ENCODE peak calls at places on chromosomes 12 and 14, in seven cellular contexts. Q is GM06990, Y is neuronal stem cell, P is cardiac muscle cell, I is psoas muscle, M is PC-3, J is stomach. D is an unnamed sample.

GRCh38 chr14:103879570-103880333 is 32.4 kb upstream of the PPP1R13B start:
- DNase-seq in I (peak), J (peak), Q (no peak), Y (no peak), M (peak), P (no peak), D (no peak)

GRCh38 chr12:69639400-69640016 is 28.8 kb upstream of the LRRC10 start:
- DNase-seq in Q (peak), J (peak), Y (peak), I (peak), M (peak), P (peak), D (peak)

GRCh38 chr12:89439946-89440345 is 84.7 kb downstream of the GALNT4 start:
- DNase-seq in P (no peak), J (no peak), Q (no peak), Y (no peak), M (peak), I (no peak), D (no peak)

GRCh38 chr12:71438670-71439361 is 782 bp upstream of the LGR5 start:
- DNase-seq in Q (no peak), M (peak), I (no peak), Y (no peak), J (no peak), P (peak), D (no peak)

GRCh38 chr12:74889563-74890236 is 319.9 kb downstream of the KCNC2 start:
- DNase-seq in Q (no peak), M (peak), I (no peak), P (no peak), Y (no peak), J (no peak), D (no peak)

GRCh38 chr14:75229923-75230792 is 48.5 kb upstream of the FOS start:
- DNase-seq in Y (no peak), J (peak), Q (peak), M (peak), P (no peak), I (no peak), D (peak)

GRCh38 chr14:49641697-49642129 is 6.7 kb upstream of the DNAAF2 start:
- DNase-seq in M (peak), J (peak), Y (no peak), P (no peak), I (no peak), Q (no peak), D (no peak)

GRCh38 chr12:76341436-76342030 is 6.7 kb downstream of the BBS10 start:
- DNase-seq in P (no peak), Q (no peak), Y (no peak), I (no peak), M (peak), J (no peak), D (no peak)

GRCh38 chr14:100438678-100439592 is 115.8 kb downstream of the SLC25A47 start:
- DNase-seq in I (peak), J (peak), M (peak), P (no peak), Y (no peak), Q (no peak), D (no peak)

GRCh38 chr12:54385251-54385914 is 850 bp upstream of the ZNF385A start:
- DNase-seq in I (no peak), Y (no peak), J (no peak), P (no peak), M (no peak), Q (peak), D (no peak)

GRCh38 chr12:132489078-132489601 is 811 bp upstream of the FBRSL1 start:
- DNase-seq in Y (peak), J (peak), I (peak), M (no peak), P (peak), Q (peak), D (no peak)

GRCh38 chr14:22837750-22838538 is 1.6 kb downstream of the MMP14 start:
- DNase-seq in I (peak), M (peak), Y (no peak), P (no peak), J (no peak), Q (no peak), D (no peak)

GRCh38 chr14:22841311-22841710 is 4.9 kb downstream of the MMP14 start:
- DNase-seq in Q (no peak), Y (no peak), M (no peak), I (no peak), J (no peak), P (no peak), D (no peak)

GRCh38 chr14:22838631-22839041 is 2.3 kb downstream of the MMP14 start:
- DNase-seq in I (no peak), J (no peak), M (no peak), Q (no peak), P (no peak), Y (no peak), D (no peak)

GRCh38 chr14:22837059-22837749 is 819 bp downstream of the MMP14 start:
- DNase-seq in M (peak), Y (no peak), P (peak), Q (no peak), I (no peak), J (peak), D (no peak)

DNA sequence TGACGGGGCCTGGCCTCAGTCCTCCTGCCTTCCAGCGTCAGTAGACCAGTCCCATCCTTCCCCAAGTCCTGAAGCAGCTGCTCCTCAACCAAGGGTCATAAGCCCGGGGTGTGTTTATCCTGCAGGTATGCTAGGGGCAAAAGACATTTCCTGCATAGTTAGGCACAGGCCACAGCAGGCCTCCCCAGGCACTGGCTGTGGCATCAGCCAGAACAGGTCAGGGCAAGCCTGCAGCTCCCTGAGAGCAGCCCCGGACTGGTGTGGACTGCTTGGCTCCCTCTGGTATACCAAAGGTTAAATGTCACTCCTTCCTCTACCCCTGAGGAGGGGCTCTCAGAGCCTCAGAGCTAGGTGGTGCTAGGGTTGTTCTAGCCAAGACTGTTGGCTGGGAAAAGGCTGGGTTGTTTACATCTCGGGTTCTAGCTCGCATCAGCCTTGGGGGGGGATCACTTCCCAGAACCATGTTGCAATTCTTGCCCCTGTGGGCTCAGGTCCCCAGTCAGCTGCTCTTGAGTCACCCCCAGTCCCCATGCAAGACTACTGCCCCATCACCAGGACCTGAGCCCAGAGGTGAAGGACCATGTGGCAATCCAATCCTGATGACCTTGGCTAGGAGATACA is 2.9 kb downstream of the MMP14 start:
- DNase-seq in Y (no peak), P (no peak), J (no peak), Q (no peak), M (no peak), I (no peak), D (no peak)
- H3K4me3 ChIP-seq in Y (no peak), P (no peak), J (peak), Q (no peak), M (no peak), I (peak), D (no peak)

GRCh38 chr14:66999978-67000377 is 189.3 kb upstream of the GARIN2 start:
- DNase-seq in Q (no peak), P (no peak), Y (no peak), I (no peak), M (no peak), J (no peak), D (no peak)
- H3K4me3 ChIP-seq in Q (no peak), P (no peak), Y (no peak), I (no peak), M (no peak), J (no peak), D (no peak)

DNA sequence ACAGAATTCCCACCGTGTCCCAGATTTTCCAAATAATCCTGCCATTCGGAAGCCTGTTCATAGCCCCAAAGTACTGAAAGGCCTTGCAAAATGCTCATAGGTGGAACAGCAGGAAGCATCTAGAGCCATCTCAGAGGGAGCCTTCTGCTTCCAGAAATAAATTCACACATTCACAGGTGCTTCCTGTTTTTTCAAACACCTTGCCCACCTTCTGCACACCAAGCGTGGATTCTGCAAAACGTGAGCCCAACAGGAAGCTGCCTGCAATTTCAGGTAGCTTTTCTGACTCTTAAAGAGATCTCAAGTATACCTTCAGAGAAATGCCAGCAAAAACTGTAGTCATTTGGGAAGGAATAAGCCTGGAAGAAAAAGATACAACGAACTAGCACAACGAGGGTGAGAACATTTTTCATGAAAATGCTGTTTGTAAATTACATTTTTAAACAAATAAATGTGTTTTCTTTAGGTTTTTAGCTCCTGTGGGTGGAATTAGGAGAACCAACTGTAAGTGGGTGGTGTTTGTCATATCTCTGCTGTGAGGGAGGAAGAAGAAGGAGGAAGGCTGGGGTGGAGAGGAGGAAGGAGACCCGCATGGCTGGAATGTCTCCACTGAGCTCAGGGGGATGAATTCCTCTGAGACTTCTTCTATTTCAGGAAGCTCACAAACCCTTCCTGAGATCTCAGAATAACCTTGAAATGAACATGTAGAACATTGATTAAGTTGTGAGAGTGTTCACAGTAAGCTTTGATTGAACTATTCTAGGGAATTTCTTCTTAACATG is at the start of gene IFNG-AS1:
- DNase-seq in P (no peak), I (no peak), J (no peak), Y (no peak), M (no peak), Q (peak), D (no peak)
- H3K4me3 ChIP-seq in P (no peak), I (no peak), J (no peak), Y (no peak), M (no peak), Q (peak), D (no peak)

GRCh38 chr14:47676301-47676617 is 854 bp upstream of the MDGA2 start:
- DNase-seq in J (no peak), P (no peak), Y (no peak), M (no peak), I (no peak), Q (no peak), D (no peak)

GRCh38 chr14:47674546-47675238 is 713 bp downstream of the MDGA2 start:
- DNase-seq in Q (no peak), I (no peak), Y (peak), P (peak), J (no peak), M (no peak), D (no peak)

GRCh38 chr14:47675239-47675488 is 241 bp downstream of the MDGA2 start:
- DNase-seq in P (no peak), M (no peak), J (no peak), Q (no peak), Y (no peak), I (no peak), D (no peak)

GRCh38 chr14:47674148-47674545 is 1.3 kb downstream of the MDGA2 start:
- DNase-seq in Y (no peak), Q (no peak), M (no peak), I (no peak), J (no peak), P (peak), D (no peak)

GRCh38 chr14:47675489-47676300 is at the start of gene MDGA2:
- DNase-seq in J (no peak), M (no peak), I (no peak), Q (no peak), P (peak), Y (peak), D (no peak)
- H3K4me3 ChIP-seq in J (peak), M (no peak), I (peak), Q (no peak), P (peak), Y (peak), D (peak)

GRCh38 chr12:51322452-51322851 is 1.5 kb downstream of the BIN2 start:
- DNase-seq in M (no peak), Q (no peak), P (no peak), Y (no peak), I (no peak), J (no peak), D (no peak)

GRCh38 chr12:51320311-51320694 is 3.7 kb downstream of the BIN2 start:
- DNase-seq in J (no peak), M (no peak), P (no peak), Q (no peak), I (no peak), Y (no peak), D (no peak)

GRCh38 chr12:51323317-51323960 is 535 bp downstream of the BIN2 start:
- DNase-seq in J (no peak), M (no peak), Q (no peak), P (no peak), Y (no peak), I (no peak), D (peak)

GRCh38 chr12:51320695-51321320 is 3.2 kb downstream of the BIN2 start:
- DNase-seq in Y (peak), I (no peak), P (peak), M (no peak), Q (peak), J (no peak), D (peak)

DNA sequence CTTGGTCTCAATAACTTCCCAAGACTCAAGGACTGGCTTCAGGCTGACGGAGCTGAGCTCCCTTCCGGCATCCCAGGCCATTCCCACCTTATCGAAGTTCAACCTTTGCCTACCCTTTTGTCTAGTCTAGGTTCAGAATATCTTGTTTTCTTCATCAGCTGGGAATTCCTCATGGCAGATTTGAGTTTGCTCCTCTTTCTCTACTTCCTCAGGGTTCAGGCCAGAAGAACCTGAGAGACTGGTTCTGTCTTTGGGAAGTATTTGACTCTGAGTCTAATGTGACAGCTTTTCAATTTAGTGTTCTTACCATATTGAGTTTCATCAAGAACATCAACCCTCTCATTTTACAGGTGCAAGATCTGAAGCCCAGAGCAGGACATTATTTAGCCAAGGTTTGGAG is 2.1 kb downstream of the BIN2 start:
- DNase-seq in Q (no peak), P (no peak), J (no peak), M (peak), I (no peak), Y (no peak), D (no peak)
- H3K4me3 ChIP-seq in Q (no peak), P (no peak), J (no peak), M (no peak), I (no peak), Y (no peak), D (peak)

DNA sequence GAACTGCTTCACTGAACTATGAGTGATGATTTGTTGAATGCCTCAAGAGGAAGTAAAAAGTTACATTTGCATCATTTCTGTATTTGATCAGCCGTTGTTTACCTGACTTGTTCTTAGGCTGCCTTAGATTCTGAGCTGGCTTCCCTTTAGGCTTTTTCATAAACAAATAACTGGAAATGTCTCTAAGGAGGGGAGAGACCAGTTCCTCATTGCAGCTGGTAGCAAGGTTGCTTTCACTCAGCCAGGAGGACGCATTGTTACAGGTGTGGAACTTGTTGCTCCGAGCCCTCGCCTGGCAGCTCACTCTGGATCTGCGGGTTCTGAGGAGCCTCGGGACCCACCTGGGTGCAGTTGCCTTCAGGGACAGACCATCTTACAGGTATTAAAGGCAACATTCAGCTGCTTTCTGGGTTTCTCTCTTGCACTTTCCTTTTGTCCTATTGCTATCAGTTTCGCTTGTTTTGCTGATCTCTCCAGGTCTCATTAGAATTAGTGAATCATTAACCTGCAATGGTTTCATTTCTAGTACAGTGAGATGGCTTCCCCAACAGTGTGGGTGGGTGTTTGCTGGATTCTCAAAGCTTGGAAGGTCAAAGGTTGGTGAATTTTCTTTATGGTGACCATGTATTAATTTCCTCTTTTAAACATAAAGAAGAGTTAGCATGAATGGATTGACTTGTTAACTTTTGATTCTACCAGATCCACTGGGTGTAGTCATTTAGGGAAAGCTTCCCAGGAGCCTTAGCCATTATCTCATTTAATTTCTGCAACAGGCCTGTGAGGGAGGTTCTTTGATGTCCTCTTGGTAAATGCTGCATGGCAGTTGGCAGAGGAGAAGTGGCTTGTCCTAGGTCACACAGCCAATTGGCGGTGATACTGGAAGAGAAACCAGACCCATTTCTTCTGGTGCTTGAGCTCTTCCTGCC is at the start of gene PLEKHG7:
- DNase-seq in J (peak), I (no peak), M (no peak), P (no peak), Q (peak), Y (no peak), D (no peak)
- H3K4me3 ChIP-seq in J (peak), I (no peak), M (peak), P (no peak), Q (peak), Y (no peak), D (no peak)

GRCh38 chr12:21773263-21773741 is 1.2 kb downstream of the KCNJ8 start:
- DNase-seq in Q (no peak), M (peak), J (no peak), I (peak), P (peak), Y (no peak), D (no peak)
- H3K4me3 ChIP-seq in Q (no peak), M (no peak), J (peak), I (peak), P (peak), Y (peak), D (no peak)

GRCh38 chr12:100718212-100718611 is 76.4 kb upstream of the ANO4 start:
- DNase-seq in M (no peak), J (no peak), I (no peak), P (peak), Q (no peak), Y (no peak), D (no peak)
- H3K4me3 ChIP-seq in M (no peak), J (no peak), I (no peak), P (peak), Q (no peak), Y (no peak), D (no peak)

GRCh38 chr12:22628228-22628627 is 3.3 kb downstream of the ETNK1 start:
- DNase-seq in J (no peak), P (no peak), Y (no peak), Q (no peak), I (no peak), M (no peak), D (no peak)
- H3K4me3 ChIP-seq in J (no peak), P (peak), Y (no peak), Q (peak), I (peak), M (peak), D (no peak)

GRCh38 chr14:76329951-76330350 is 46.0 kb upstream of the ESRRB start:
- DNase-seq in J (no peak), I (no peak), P (no peak), Q (no peak), M (no peak), Y (no peak), D (no peak)

GRCh38 chr14:76326918-76327689 is 48.8 kb upstream of the ESRRB start:
- DNase-seq in Q (no peak), Y (no peak), J (no peak), M (no peak), P (no peak), I (no peak), D (no peak)

GRCh38 chr14:76329150-76329881 is 46.6 kb upstream of the ESRRB start:
- DNase-seq in J (no peak), P (no peak), Y (no peak), Q (no peak), I (no peak), M (no peak), D (no peak)

GRCh38 chr14:76330411-76331327 is 45.3 kb upstream of the ESRRB start:
- DNase-seq in Q (no peak), M (no peak), J (no peak), P (no peak), I (no peak), Y (no peak), D (no peak)

GRCh38 chr14:76328457-76329137 is 47.3 kb upstream of the ESRRB start:
- DNase-seq in M (no peak), J (no peak), I (no peak), P (no peak), Y (no peak), Q (no peak), D (no peak)
- H3K4me3 ChIP-seq in M (no peak), J (no peak), I (no peak), P (no peak), Y (no peak), Q (no peak), D (no peak)